ENCODE peak calls at places on chromosomes 3 and 15, in four cellular contexts. W is cardiac muscle cell; K is stimulated activated CD4-positive, alpha-beta T cell treated with anti-CD3 and anti-CD28 coated beads, Interleukin-4, amount 100 ng/mL, for 48 hours; X is skeletal muscle cell. L is an unnamed sample.

GRCh38 chr15:81939604-81940440 is 106.0 kb downstream of the MEX3B start:
- DNase-seq in W (peak), K (peak), X (no peak), L (peak)

GRCh38 chr3:170499562-170500156 is 81.0 kb downstream of the CLDN11 start:
- DNase-seq in W (peak), K (no peak), X (no peak), L (peak)

GRCh38 chr3:56188201-56188600 is 280.1 kb downstream of the ERC2 start:
- DNase-seq in W (no peak), K (no peak), X (no peak), L (no peak)

GRCh38 chr3:157142315-157142714 is 17.6 kb downstream of the CCNL1 start:
- DNase-seq in W (no peak), K (no peak), X (no peak), L (no peak)

GRCh38 chr3:129046037-129046731 is 14.4 kb upstream of the GP9 start:
- DNase-seq in W (no peak), K (no peak), X (no peak), L (no peak)

GRCh38 chr15:62779041-62779810 is 263.3 kb upstream of the TPM1 start:
- DNase-seq in W (peak), K (no peak), X (peak), L (peak)

GRCh38 chr3:180017846-180018245 is 18.9 kb downstream of the PEX5L start:
- DNase-seq in W (no peak), K (no peak), X (no peak), L (no peak)

GRCh38 chr3:119206611-119207511 is 33.5 kb downstream of the UPK1B start:
- DNase-seq in W (no peak), K (no peak), X (no peak), L (no peak)

GRCh38 chr3:71955549-71956373 is 170.8 kb upstream of the PROK2 start:
- DNase-seq in W (peak), K (peak), X (peak), L (peak)

GRCh38 chr15:90362936-90363212 is 10.8 kb downstream of the ZNF774 start:
- DNase-seq in W (peak), K (no peak), X (peak), L (peak)

GRCh38 chr3:144162042-144162441 is 190.4 kb downstream of the DIPK2A start:
- DNase-seq in W (peak), K (no peak), X (peak), L (peak)

GRCh38 chr15:56877591-56877990 is 40.9 kb upstream of the TCF12 start:
- DNase-seq in W (peak), K (no peak), X (no peak), L (no peak)

GRCh38 chr3:153259956-153260355 is 97.9 kb downstream of the RAP2B start:
- DNase-seq in W (no peak), K (no peak), X (no peak), L (no peak)

GRCh38 chr15:99507732-99508571 is 57.8 kb upstream of the MEF2A start:
- DNase-seq in W (peak), K (no peak), X (no peak), L (peak)

GRCh38 chr15:74497584-74497983 is 36.6 kb upstream of the UBL7 start:
- DNase-seq in W (no peak), K (no peak), X (no peak), L (peak)

GRCh38 chr15:70490838-70491155 is 272.6 kb downstream of the UACA start:
- DNase-seq in W (no peak), K (no peak), X (no peak), L (no peak)

GRCh38 chr3:63130625-63131024 is 147.5 kb upstream of the SYNPR start:
- DNase-seq in W (no peak), K (no peak), X (no peak), L (no peak)

GRCh38 chr15:99485153-99485947 is 80.4 kb upstream of the MEF2A start:
- DNase-seq in W (no peak), K (no peak), X (no peak), L (no peak)

GRCh38 chr3:123621510-123622189 is 36.8 kb upstream of the HACD2 start:
- DNase-seq in W (no peak), K (no peak), X (no peak), L (no peak)

GRCh38 chr3:164641071-164641470 is 437.2 kb downstream of the SI start:
- DNase-seq in W (no peak), K (no peak), X (no peak), L (peak)

GRCh38 chr3:58952128-58952917 is 97.5 kb downstream of the CFAP20DC start:
- DNase-seq in W (no peak), K (no peak), X (peak), L (no peak)

GRCh38 chr3:172221550-172221949 is 182.2 kb downstream of the FNDC3B start:
- DNase-seq in W (peak), K (no peak), X (peak), L (peak)

GRCh38 chr3:82643948-82644347 is 882.5 kb upstream of the GBE1 start:
- DNase-seq in W (no peak), K (no peak), X (no peak), L (peak)

GRCh38 chr15:88480981-88481380 is 13.5 kb downstream of the MRPS11 start:
- DNase-seq in W (no peak), K (no peak), X (no peak), L (no peak)

GRCh38 chr3:126340596-126340942 is 16.6 kb downstream of the KLF15 start:
- DNase-seq in W (no peak), K (no peak), X (no peak), L (no peak)

L was measured in astrocyte of the hippocampus.